ENCODE peak calls at places on chromosomes 7 and 10, in ten cellular contexts. E, O, B, P, J, V, X, Z, T and Q are unnamed samples.
A peak's percentile ranks its signal among the peaks of the same experiment; 100 is the strongest.

GRCh38 chr7:95054386-95054785 is 147.0 kb downstream of the PPP1R9A start:
- DNase-seq in P (no peak), V (no peak), X (no peak), B (no peak), J (no peak), Z (no peak), T (no peak), O (no peak), E (no peak), Q (no peak)

GRCh38 chr7:88073625-88074024 is 139.6 kb downstream of the ADAM22 start:
- DNase-seq in J (no peak), Z (no peak), O (no peak), P (no peak), B (no peak), T (no peak), V (no peak), X (no peak), E (no peak), Q (no peak)

GRCh38 chr10:132470306-132471124 is 67.1 kb upstream of the INPP5A start:
- DNase-seq in B (no peak), Z (no peak), E (no peak), J (peak; percentile 31), T (no peak), O (no peak), X (no peak), P (no peak), V (no peak), Q (no peak)

GRCh38 chr10:15141136-15142067 is 27.1 kb downstream of the NMT2 start:
- DNase-seq in B (no peak), X (no peak), Z (peak; percentile 15), O (no peak), T (no peak), J (no peak), V (peak; percentile 14), P (no peak), E (no peak), Q (no peak)

GRCh38 chr10:79490400-79491081 is 21.8 kb upstream of the EIF5AL1 start:
- DNase-seq in J (peak; percentile 54), P (no peak), B (peak; percentile 57), X (no peak), O (no peak), T (peak; percentile 22), E (peak; percentile 41), V (no peak), Z (no peak), Q (no peak)

GRCh38 chr7:122626785-122627184 is 72.1 kb downstream of the RNF133 start:
- DNase-seq in B (no peak), O (no peak), V (no peak), P (no peak), Z (no peak), J (no peak), X (no peak), T (no peak), E (no peak), Q (no peak)

GRCh38 chr10:51001587-51001986 is 72.7 kb upstream of the PRKG1 start:
- DNase-seq in T (peak; percentile 47), J (no peak), Z (no peak), O (no peak), P (peak; percentile 28), X (no peak), E (peak; percentile 20), B (peak; percentile 13), V (no peak), Q (no peak)

GRCh38 chr7:155953781-155954549 is 141.7 kb upstream of the SHH start:
- DNase-seq in B (no peak), T (no peak), X (no peak), P (no peak), V (no peak), Z (no peak), J (no peak), O (no peak), E (no peak), Q (no peak)

GRCh38 chr10:22317771-22318565 is 1.8 kb downstream of the COMMD3 start:
- DNase-seq in V (no peak), B (no peak), E (no peak), T (no peak), Z (no peak), P (no peak), J (no peak), O (no peak), X (no peak), Q (no peak)

GRCh38 chr7:114141415-114141814 is 222.6 kb upstream of the PPP1R3A start:
- DNase-seq in Z (no peak), T (peak; percentile 20), E (no peak), P (no peak), O (no peak), B (no peak), X (no peak), V (no peak), J (no peak), Q (no peak)

GRCh38 chr7:24038993-24039392 is 245.0 kb upstream of the NPY start:
- DNase-seq in E (no peak), J (no peak), T (no peak), Z (no peak), O (no peak), P (no peak), V (no peak), X (no peak), B (no peak), Q (no peak)